ENCODE peak calls at places on chromosomes 13 and 19, in six cellular contexts. R is astrocyte; K is T-helper 2 cell; F is activated CD8-positive, alpha-beta memory T cell treated with anti-CD3 and anti-CD28 coated beads for 1 hour; D is B cell; E is fibroblast of villous mesenchyme. A is an unnamed sample.

GRCh38 chr19:46952874-46953273 is 66.8 kb upstream of the NPAS1 start:
- DNase-seq in R (no peak), K (no peak), F (no peak), D (no peak), E (no peak), A (no peak)

GRCh38 chr19:22144394-22144793 is 52.4 kb downstream of the ZNF676 start:
- DNase-seq in R (peak; percentile 24), K (no peak), F (no peak), D (peak; percentile 12), E (peak; percentile 30), A (no peak)

GRCh38 chr13:110317093-110317492 is 10.0 kb downstream of the COL4A2 start:
- DNase-seq in R (no peak), K (no peak), F (no peak), D (no peak), E (peak; percentile 36), A (no peak)

GRCh38 chr13:93140912-93141311 is 85.7 kb upstream of the GPC6 start:
- DNase-seq in R (no peak), K (no peak), F (no peak), D (no peak), E (no peak), A (no peak)

GRCh38 chr13:105918842-105919741 is 616.4 kb downstream of the EFNB2 start:
- DNase-seq in R (peak; percentile 76), K (no peak), F (no peak), D (no peak), E (peak; percentile 76), A (peak; percentile 8)

GRCh38 chr19:10533656-10534386 is 9.9 kb upstream of the ATG4D start:
- DNase-seq in R (peak; percentile 93), K (no peak), F (no peak), D (no peak), E (peak; percentile 92), A (no peak)

GRCh38 chr13:87376081-87376480 is 295.1 kb upstream of the SLITRK5 start:
- DNase-seq in R (peak; percentile 23), K (no peak), F (no peak), D (no peak), E (no peak), A (no peak)

GRCh38 chr13:59665184-59665583 is 498.5 kb downstream of the DIAPH3 start:
- DNase-seq in R (no peak), K (no peak), F (no peak), D (no peak), E (no peak), A (no peak)

GRCh38 chr19:53671621-53672111 is 39.9 kb downstream of the DPRX start:
- DNase-seq in R (no peak), K (no peak), F (no peak), D (no peak), E (peak; percentile 73), A (no peak)

GRCh38 chr19:45439569-45440258 is 16.0 kb upstream of the ERCC1 start:
- DNase-seq in R (peak; percentile 53), K (peak; percentile 72), F (peak; percentile 78), D (peak; percentile 93), E (peak; percentile 86), A (no peak)

GRCh38 chr19:4704317-4704673 is 19.3 kb downstream of the DPP9 start:
- DNase-seq in R (no peak), K (no peak), F (no peak), D (no peak), E (no peak), A (no peak)

A was measured in Panc1.